ENCODE peak calls at places on chromosomes 5 and 9, in six cellular contexts. Y is uterus, P is heart left ventricle, G is body of pancreas, J is stomach, X is tibial nerve. O is an unnamed sample.

GRCh38 chr5:134732819-134733218 is 5.5 kb upstream of the CAMLG start:
- DNase-seq in Y (no peak), P (no peak), G (no peak), J (no peak), X (no peak), O (no peak)

GRCh38 chr9:129100383-129101169 is 10.0 kb downstream of the CRAT start:
- DNase-seq in Y (no peak), P (no peak), G (no peak), J (no peak), X (no peak), O (no peak)

GRCh38 chr9:75488082-75488713 is 399.9 kb downstream of the OSTF1 start:
- DNase-seq in Y (peak; percentile 19), P (no peak), G (no peak), J (no peak), X (no peak), O (peak; percentile 80)

GRCh38 chr9:17600962-17601593 is 22.2 kb downstream of the SH3GL2 start:
- DNase-seq in Y (no peak), P (no peak), G (no peak), J (no peak), X (no peak), O (no peak)

GRCh38 chr5:174317261-174317894 is 271.9 kb downstream of the NSG2 start:
- DNase-seq in Y (no peak), P (no peak), G (peak; percentile 34), J (no peak), X (no peak), O (no peak)

GRCh38 chr9:7226007-7226670 is 468.4 kb downstream of the KDM4C start:
- DNase-seq in Y (no peak), P (no peak), G (no peak), J (no peak), X (no peak), O (no peak)

GRCh38 chr5:159851053-159851452 is 65.2 kb upstream of the ADRA1B start:
- DNase-seq in Y (no peak), P (no peak), G (no peak), J (no peak), X (no peak), O (no peak)

GRCh38 chr5:56172225-56172624 is 60.9 kb downstream of the ANKRD55 start:
- DNase-seq in Y (no peak), P (no peak), G (no peak), J (no peak), X (no peak), O (no peak)

GRCh38 chr9:98288876-98289275 is 33.4 kb upstream of the TBC1D2 start:
- DNase-seq in Y (no peak), P (no peak), G (no peak), J (no peak), X (no peak), O (no peak)

GRCh38 chr9:134827993-134828392 is 52.6 kb upstream of the FCN2 start:
- DNase-seq in Y (no peak), P (no peak), G (no peak), J (no peak), X (no peak), O (no peak)

GRCh38 chr5:142078251-142078650 is 30.3 kb upstream of the NDFIP1 start:
- DNase-seq in Y (no peak), P (no peak), G (no peak), J (no peak), X (no peak), O (peak; percentile 64)

GRCh38 chr5:119400248-119400647 is 44.4 kb downstream of the TNFAIP8 start:
- DNase-seq in Y (peak; percentile 28), P (no peak), G (no peak), J (no peak), X (no peak), O (no peak)

DNA sequence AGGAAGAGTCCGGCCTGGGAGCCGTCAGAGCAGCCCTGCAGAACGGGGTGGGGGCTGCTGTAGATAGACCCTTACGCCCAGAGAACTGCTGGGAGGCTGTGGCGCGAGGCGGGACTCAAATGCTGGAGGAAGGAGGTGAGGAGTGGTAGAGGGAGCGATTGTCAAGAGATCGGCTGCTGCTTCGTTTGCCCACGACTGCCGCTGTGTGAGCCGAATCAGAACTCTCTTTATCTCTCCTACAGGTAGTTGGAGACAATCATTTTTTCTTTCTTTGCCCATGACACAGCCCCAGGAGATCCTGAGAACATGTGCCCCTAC is 446 bp downstream of the ZNF79 start:
- DNase-seq in Y (no peak), P (no peak), G (no peak), J (no peak), X (no peak), O (no peak)
- TF ChIP-seq CTCF in Y (no peak), P (no peak), G (no peak), J (no peak), X (no peak), O (no peak)

GRCh38 chr5:140262839-140263238 is 40.1 kb downstream of the PFDN1 start:
- DNase-seq in Y (no peak), P (no peak), G (no peak), J (no peak), X (no peak), O (no peak)

GRCh38 chr5:140260089-140260656 is 42.7 kb downstream of the PFDN1 start:
- DNase-seq in Y (no peak), P (no peak), G (no peak), J (no peak), X (no peak), O (no peak)

GRCh38 chr5:140259509-140259908 is 43.4 kb downstream of the PFDN1 start:
- DNase-seq in Y (no peak), P (no peak), G (no peak), J (no peak), X (no peak), O (peak; percentile 53)

GRCh38 chr5:140262221-140262620 is 40.7 kb downstream of the PFDN1 start:
- DNase-seq in Y (no peak), P (no peak), G (no peak), J (no peak), X (no peak), O (no peak)

GRCh38 chr5:140261403-140262171 is 41.3 kb downstream of the PFDN1 start:
- DNase-seq in Y (peak; percentile 87), P (no peak), G (peak; percentile 79), J (peak; percentile 88), X (peak; percentile 45), O (no peak)
- TF ChIP-seq POLR2A in Y (no peak), P (no peak), G (no peak), J (no peak), X (no peak), O (no peak)

GRCh38 chr9:96048954-96049831 is 173.7 kb downstream of the ERCC6L2 start:
- DNase-seq in Y (no peak), P (no peak), G (peak; percentile 84), J (peak; percentile 96), X (peak; percentile 57), O (no peak)

GRCh38 chr9:96047741-96048115 is 172.2 kb downstream of the ERCC6L2 start:
- DNase-seq in Y (no peak), P (no peak), G (no peak), J (no peak), X (no peak), O (no peak)

GRCh38 chr9:96050048-96050875 is 174.8 kb downstream of the ERCC6L2 start:
- DNase-seq in Y (no peak), P (no peak), G (no peak), J (no peak), X (no peak), O (no peak)

GRCh38 chr9:96047116-96047639 is 171.7 kb downstream of the ERCC6L2 start:
- DNase-seq in Y (no peak), P (no peak), G (no peak), J (no peak), X (no peak), O (no peak)

GRCh38 chr9:96048116-96048953 is 172.8 kb downstream of the ERCC6L2 start:
- DNase-seq in Y (no peak), P (no peak), G (peak; percentile 57), J (peak; percentile 80), X (no peak), O (no peak)
- H3K4me3 ChIP-seq in Y (no peak overlapping the region), P (no peak overlapping the region), G (no peak overlapping the region), J (peak overlapping the region; percentile 1), X (peak overlapping the region; percentile 2), O (no peak overlapping the region)

DNA sequence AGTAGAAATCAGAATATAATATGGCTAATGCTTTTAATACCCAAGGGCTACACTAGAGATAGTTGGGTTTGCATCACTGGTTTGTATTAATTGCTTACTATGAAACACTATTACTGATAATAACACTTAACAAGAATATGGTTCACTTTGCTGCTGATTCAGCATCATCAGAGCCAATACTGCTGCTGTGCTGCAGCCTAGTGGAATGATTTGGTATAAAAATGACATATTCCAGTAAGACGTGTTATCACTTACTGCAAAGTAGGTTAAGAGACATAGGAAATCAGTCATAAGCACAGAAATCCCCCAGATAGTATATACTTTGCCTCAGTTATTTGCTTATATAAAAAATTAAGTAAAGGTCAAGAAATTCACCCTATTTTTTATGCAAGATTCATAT is 2.8 kb downstream of the CDH10 start:
- DNase-seq in Y (no peak), P (no peak), G (no peak), J (no peak), X (no peak), O (no peak)
- TF ChIP-seq CTCF in Y (no peak), P (peak; percentile 52), G (peak; percentile 24), J (no peak), X (peak; percentile 37), O (no peak)

GRCh38 chr9:95507456-95508241 is 9.1 kb downstream of the PTCH1 start:
- DNase-seq in Y (peak; percentile 65), P (peak; percentile 62), G (peak; percentile 68), J (peak; percentile 47), X (no peak), O (no peak)

GRCh38 chr9:95506438-95506691 is 10.4 kb downstream of the PTCH1 start:
- DNase-seq in Y (no peak), P (no peak), G (no peak), J (no peak), X (no peak), O (no peak)

GRCh38 chr9:95505676-95506437 is 10.9 kb downstream of the PTCH1 start:
- DNase-seq in Y (peak; percentile 67), P (peak; percentile 78), G (peak; percentile 51), J (peak; percentile 59), X (no peak), O (no peak)

GRCh38 chr9:95508242-95508967 is 8.4 kb downstream of the PTCH1 start:
- DNase-seq in Y (no peak), P (no peak), G (peak; percentile 33), J (no peak), X (no peak), O (no peak)

GRCh38 chr9:95506692-95507455 is 9.9 kb downstream of the PTCH1 start:
- DNase-seq in Y (no peak), P (peak; percentile 71), G (peak; percentile 60), J (peak; percentile 54), X (no peak), O (no peak)
- TF ChIP-seq POLR2A in Y (peak; percentile 24), P (peak; percentile 42), G (peak; percentile 55), J (no peak), X (peak; percentile 37), O (no peak)

GRCh38 chr9:91677822-91678221 is 254.2 kb upstream of the NFIL3 start:
- DNase-seq in Y (no peak), P (no peak), G (no peak), J (no peak), X (no peak), O (no peak)
- H3K4me3 ChIP-seq in Y (no peak overlapping the region), P (no peak overlapping the region), G (no peak overlapping the region), J (no peak overlapping the region), X (no peak overlapping the region), O (no peak overlapping the region)